ENCODE peak calls at places on chromosomes 6 and 20, in ten cellular contexts. I is upper lobe of left lung, C is sigmoid colon, H is SK-N-SH, O is transverse colon, E is H1, M is K562, X is HepG2, V is suprapubic skin, K is GM12878. L is an unnamed sample.

GRCh38 chr20:47857142-47857993 is 72.1 kb upstream of the SULF2 start:
- DNase-seq in I (no peak), C (peak; percentile 81), H (no peak), O (no peak), E (no peak), M (no peak), X (peak; percentile 26), V (no peak), K (no peak), L (no peak)

GRCh38 chr6:83985715-83986114 is 47.9 kb upstream of the MRAP2 start:
- DNase-seq in I (no peak), C (no peak), H (no peak), O (no peak), E (no peak), M (no peak), X (no peak), V (no peak), K (no peak), L (no peak)

GRCh38 chr6:32885698-32886286 is 31.8 kb downstream of the PSMB9 start:
- DNase-seq in I (no peak), C (no peak), H (peak; percentile 50), O (no peak), E (no peak), M (peak; percentile 31), X (peak; percentile 77), V (no peak), K (peak; percentile 23), L (no peak)

GRCh38 chr6:31203345-31203979 is 33.0 kb upstream of the POU5F1 start:
- DNase-seq in I (no peak), C (no peak), H (no peak), O (peak; percentile 55), E (no peak), M (no peak), X (peak; percentile 75), V (no peak), K (peak; percentile 86), L (no peak)

GRCh38 chr6:14533446-14533845 is 415.9 kb downstream of the CD83 start:
- DNase-seq in I (no peak), C (no peak), H (no peak), O (no peak), E (no peak), M (no peak), X (no peak), V (no peak), K (no peak), L (no peak)

GRCh38 chr20:54474866-54475265 is 527 bp upstream of the DOK5 start:
- DNase-seq in I (no peak), C (no peak), H (no peak), O (no peak), E (peak; percentile 55), M (no peak), X (no peak), V (no peak), K (no peak), L (no peak)

GRCh38 chr6:132933085-132933484 is 118.7 kb downstream of the RPS12 start:
- DNase-seq in I (no peak), C (no peak), H (no peak), O (no peak), E (no peak), M (no peak), X (no peak), V (no peak), K (no peak), L (no peak)

GRCh38 chr20:51142448-51142847 is 119.5 kb upstream of the KCNG1 start:
- DNase-seq in I (no peak), C (no peak), H (no peak), O (no peak), E (no peak), M (no peak), X (no peak), V (no peak), K (no peak), L (no peak)

GRCh38 chr20:8855315-8855714 is 213.6 kb upstream of the PLCB4 start:
- DNase-seq in I (no peak), C (peak; percentile 73), H (no peak), O (no peak), E (no peak), M (no peak), X (no peak), V (no peak), K (no peak), L (no peak)

GRCh38 chr6:147933201-147933600 is 409.4 kb upstream of the SASH1 start:
- DNase-seq in I (no peak), C (no peak), H (no peak), O (no peak), E (no peak), M (no peak), X (no peak), V (no peak), K (no peak), L (no peak)

GRCh38 chr6:27091661-27092315 is 155.7 kb upstream of the PRSS16 start:
- DNase-seq in I (no peak), C (no peak), H (peak; percentile 65), O (no peak), E (peak; percentile 72), M (peak; percentile 57), X (peak; percentile 66), V (no peak), K (peak; percentile 54), L (no peak)

GRCh38 chr6:55868910-55869479 is 6.4 kb downstream of the BMP5 start:
- DNase-seq in I (no peak), C (no peak), H (no peak), O (no peak), E (no peak), M (no peak), X (no peak), V (no peak), K (peak; percentile 59), L (no peak)

GRCh38 chr6:75852721-75853120 is 103.7 kb downstream of the MYO6 start:
- DNase-seq in I (no peak), C (no peak), H (no peak), O (no peak), E (no peak), M (no peak), X (no peak), V (no peak), K (no peak), L (no peak)

DNA sequence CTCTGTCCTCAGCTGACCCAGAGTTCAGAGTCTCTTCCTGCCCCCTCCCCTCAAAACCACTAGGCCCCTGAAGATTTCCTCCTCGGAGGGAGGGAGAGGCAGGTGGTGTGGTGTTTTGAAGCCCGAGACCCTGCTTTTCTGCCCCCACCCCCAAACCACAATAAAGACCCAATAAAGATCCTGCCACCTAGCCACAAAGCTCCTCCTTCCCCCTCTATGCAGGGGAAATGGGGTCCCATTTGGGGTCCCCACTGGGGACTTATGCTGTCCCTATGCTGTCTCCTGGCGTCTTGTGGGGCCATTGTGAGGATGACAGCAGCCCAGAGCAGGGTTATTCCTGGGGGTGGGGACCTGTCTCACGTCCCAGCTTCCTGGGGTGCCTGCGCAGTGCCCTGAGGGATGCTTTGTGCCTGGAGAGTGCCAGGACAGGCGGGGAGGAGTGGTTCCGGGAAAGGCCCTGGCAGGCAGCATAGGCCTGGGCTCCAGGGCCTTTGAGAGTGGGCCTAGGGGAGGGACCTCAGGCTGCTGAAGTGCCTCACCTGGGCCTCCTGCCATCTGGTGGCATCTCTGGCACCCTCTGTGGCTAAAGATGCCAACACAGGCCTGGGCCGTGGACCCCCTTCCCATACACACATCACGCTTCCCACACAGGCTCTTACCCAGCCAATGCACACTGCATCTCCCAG is 8.0 kb upstream of the ARMC12 start:
- DNase-seq in I (peak; percentile 92), C (peak; percentile 87), H (peak; percentile 42), O (peak; percentile 65), E (no peak), M (peak; percentile 43), X (no peak), V (peak; percentile 87), K (no peak), L (peak; percentile 41)
- TF ChIP-seq POLR2AphosphoS5 in I (peak; percentile 94), C (peak; percentile 57), H (no peak), O (peak; percentile 67), E (no peak), M (no peak), X (no peak), V (peak; percentile 76), K (no peak), L (peak; percentile 55)

DNA sequence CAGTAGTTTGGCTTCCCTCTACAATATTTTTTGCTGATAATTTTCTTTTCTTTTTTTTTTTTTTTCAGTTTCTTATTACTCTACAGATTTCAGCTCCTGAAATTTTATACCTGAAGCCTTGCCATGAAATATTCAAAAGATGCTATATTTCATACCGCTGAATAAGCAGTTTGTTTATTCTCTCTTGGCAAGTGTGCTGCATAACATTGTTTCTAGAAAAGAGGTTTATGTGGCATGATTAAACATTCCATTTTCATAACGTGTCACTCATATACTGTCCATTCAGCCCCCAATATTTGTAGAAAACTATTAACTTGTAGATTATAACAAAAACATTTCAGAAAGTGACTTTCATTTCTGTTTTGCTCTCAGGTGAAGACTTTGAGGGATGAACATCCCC is 174.4 kb upstream of the NOX3 start:
- DNase-seq in I (no peak), C (no peak), H (no peak), O (no peak), E (no peak), M (no peak), X (no peak), V (no peak), K (no peak), L (no peak)
- TF ChIP-seq EP300 in I (no peak), C (no peak), H (no peak), O (no peak), E (no peak), M (no peak), X (no peak), V (no peak), K (no peak), L (no peak)

DNA sequence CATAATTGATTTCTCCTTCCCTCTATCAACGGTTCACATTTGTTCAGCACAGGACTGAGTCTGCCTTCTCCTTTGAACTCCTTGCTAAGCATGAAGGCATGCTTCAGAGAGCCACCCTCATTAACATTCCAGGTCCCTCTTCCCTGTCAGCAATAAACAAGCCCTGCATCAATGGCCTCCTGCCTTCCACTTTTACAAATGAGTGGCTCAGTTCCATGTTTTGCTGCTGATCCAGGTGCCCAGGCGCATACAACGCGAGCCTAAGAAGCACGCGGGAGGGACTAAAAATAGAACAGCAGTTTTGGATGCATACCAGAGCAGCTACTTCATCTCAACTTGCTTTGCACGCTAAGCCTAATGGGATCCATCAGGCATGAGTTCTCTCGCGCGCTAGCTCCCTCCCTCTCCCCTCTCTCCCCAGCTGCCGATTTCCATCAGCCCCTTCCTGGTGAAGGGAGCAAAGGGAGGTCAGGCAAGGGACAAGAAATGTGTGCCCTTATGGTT is 53.4 kb downstream of the TRAF3IP2 start:
- DNase-seq in I (peak; percentile 71), C (peak; percentile 91), H (peak; percentile 55), O (peak; percentile 46), E (no peak), M (no peak), X (no peak), V (no peak), K (no peak), L (peak; percentile 82)
- TF ChIP-seq POLR2AphosphoS5 in I (peak; percentile 55), C (peak; percentile 74), H (no peak), O (peak; percentile 64), E (no peak), M (no peak), X (no peak), V (peak; percentile 20), K (no peak), L (peak; percentile 83)

DNA sequence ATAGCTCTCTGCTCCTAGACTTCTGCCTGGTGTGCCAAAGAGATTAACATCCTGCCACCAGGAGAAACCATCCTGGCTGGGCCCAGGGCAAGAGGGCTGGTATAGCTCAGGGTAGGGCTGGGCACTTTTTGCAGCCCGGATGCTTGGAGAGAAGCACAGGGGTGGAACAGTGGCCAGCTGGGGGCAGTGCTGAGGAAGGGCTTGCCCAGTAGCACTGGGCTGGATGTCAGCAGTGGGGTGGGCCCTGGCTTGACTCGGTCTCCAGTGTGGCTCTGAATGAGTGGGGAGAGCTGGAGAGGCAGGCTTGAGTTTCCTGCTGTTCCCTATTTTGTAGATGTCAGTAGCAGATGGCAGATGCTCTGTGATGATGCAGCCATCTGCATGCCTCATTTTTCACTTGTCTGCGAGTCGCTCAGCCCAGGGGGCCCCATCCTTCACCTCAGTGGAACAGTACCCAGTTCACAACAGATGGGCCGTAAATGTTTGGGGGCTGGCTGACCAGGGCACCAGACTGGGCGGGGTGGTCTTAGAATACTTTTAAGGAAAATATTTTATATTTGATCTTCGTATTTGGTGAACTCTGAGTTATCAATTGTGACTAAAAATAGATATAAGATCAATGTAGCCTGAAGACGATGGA is 56.4 kb upstream of the TULP1 start:
- DNase-seq in I (peak; percentile 35), C (peak; percentile 80), H (peak; percentile 30), O (peak; percentile 58), E (peak; percentile 83), M (no peak), X (peak; percentile 16), V (peak; percentile 86), K (no peak), L (peak; percentile 47)
- TF ChIP-seq EP300 in I (no peak), C (no peak), H (no peak), O (no peak), E (no peak), M (no peak), X (no peak), V (no peak), K (no peak), L (no peak)